ENCODE peak calls at places on chromosomes 1 and 21, in seven cellular contexts. X, H, Y, E, S, T and F are unnamed samples.

GRCh38 chr21:28444567-28444966 is 548.1 kb downstream of the LTN1 start:
- DNase-seq in X (no peak), H (peak; percentile 64), Y (no peak), T (no peak), S (no peak), E (no peak), F (no peak)

GRCh38 chr1:7549693-7550161 is 221.4 kb upstream of the VAMP3 start:
- DNase-seq in H (no peak), X (no peak), T (peak; percentile 72), Y (peak; percentile 11), S (no peak), E (no peak), F (no peak)

GRCh38 chr1:209191242-209191626 is 392.3 kb upstream of the CAMK1G start:
- DNase-seq in E (no peak), X (no peak), Y (no peak), H (no peak), T (no peak), S (no peak), F (no peak)

GRCh38 chr1:206001476-206001888 is 1.7 kb downstream of the RAB7B start:
- DNase-seq in E (no peak), T (peak; percentile 53), S (peak; percentile 86), Y (peak; percentile 97), X (no peak), H (peak; percentile 92), F (peak; percentile 48)

GRCh38 chr1:47608296-47608875 is 170.5 kb downstream of the FOXD2 start:
- DNase-seq in S (no peak), H (no peak), T (no peak), Y (no peak), E (no peak), X (no peak), F (no peak)

GRCh38 chr1:111585461-111586100 is 34.0 kb upstream of the RAP1A start:
- DNase-seq in S (no peak), E (no peak), Y (no peak), X (no peak), T (no peak), H (no peak), F (no peak)

GRCh38 chr1:3156936-3157335 is 87.9 kb downstream of the PRDM16 start:
- DNase-seq in Y (no peak), X (no peak), S (no peak), H (no peak), T (no peak), E (no peak), F (no peak)

GRCh38 chr1:230987446-230987845 is 8.6 kb downstream of the ARV1 start:
- DNase-seq in E (no peak), X (no peak), Y (no peak), S (no peak), T (no peak), H (no peak), F (no peak)

GRCh38 chr1:8681317-8681650 is 136.2 kb downstream of the RERE start:
- DNase-seq in T (no peak), X (no peak), H (no peak), S (no peak), Y (no peak), E (no peak), F (no peak)

GRCh38 chr1:206628916-206629315 is 6.4 kb upstream of the DYRK3 start:
- DNase-seq in E (no peak), T (no peak), X (no peak), Y (no peak), S (no peak), H (no peak), F (no peak)

GRCh38 chr1:203667616-203668015 is 41.0 kb downstream of the ATP2B4 start:
- DNase-seq in Y (no peak), H (no peak), S (no peak), E (no peak), T (no peak), X (no peak), F (no peak)

GRCh38 chr1:30743584-30744059 is 14.0 kb downstream of the LAPTM5 start:
- DNase-seq in X (no peak), S (no peak), H (no peak), E (peak; percentile 64), T (no peak), Y (no peak), F (no peak)

GRCh38 chr1:161162806-161163205 is 3.4 kb upstream of the PPOX start:
- DNase-seq in E (no peak), T (no peak), S (no peak), X (no peak), Y (no peak), H (no peak), F (no peak)

GRCh38 chr1:37028981-37029617 is 5.2 kb downstream of the GRIK3 start:
- DNase-seq in H (no peak), T (no peak), Y (no peak), E (no peak), S (no peak), X (no peak), F (no peak)

GRCh38 chr1:155339515-155340111 is 18.9 kb downstream of the RUSC1 start:
- DNase-seq in X (no peak), Y (no peak), E (no peak), S (no peak), H (no peak), T (no peak), F (no peak)

GRCh38 chr21:41766883-41767605 is at the start of gene RIPK4:
- DNase-seq in E (peak; percentile 61), T (peak; percentile 76), H (peak; percentile 40), S (no peak), X (no peak), Y (no peak), F (peak; percentile 83)

GRCh38 chr1:238252033-238252802 is 361.5 kb upstream of the ZP4 start:
- DNase-seq in E (peak; percentile 4), X (no peak), H (peak; percentile 3), T (peak; percentile 50), S (no peak), Y (peak; percentile 75), F (peak; percentile 77)

GRCh38 chr1:97904528-97904927 is 16.3 kb downstream of the DPYD start:
- DNase-seq in E (no peak), T (no peak), H (peak; percentile 68), X (no peak), Y (no peak), S (no peak), F (no peak)

GRCh38 chr1:27353166-27353565 is 11.3 kb downstream of the SYTL1 start:
- DNase-seq in T (no peak), E (no peak), H (no peak), Y (no peak), S (no peak), X (no peak), F (no peak)

GRCh38 chr21:34992180-34992579 is 56.9 kb downstream of the RUNX1 start:
- DNase-seq in X (no peak), Y (no peak), H (no peak), S (no peak), E (no peak), T (no peak), F (no peak)

GRCh38 chr1:2541619-2542246 is 11.7 kb upstream of the HES5 start:
- DNase-seq in E (no peak), X (no peak), T (peak; percentile 44), H (no peak), S (peak; percentile 85), Y (no peak), F (peak; percentile 56)

GRCh38 chr1:208036177-208036808 is 125.4 kb upstream of the CD34 start:
- DNase-seq in Y (peak; percentile 4), T (peak; percentile 42), E (no peak), X (no peak), H (peak; percentile 18), S (peak; percentile 59), F (peak; percentile 25)
- TF ChIP-seq CTCF in Y (peak; percentile 43), T (peak; percentile 35), E (no peak), X (no peak), H (peak; percentile 25), S (peak; percentile 78), F (peak; percentile 46)

GRCh38 chr1:19065526-19066247 is 109.2 kb upstream of the IFFO2 start:
- DNase-seq in X (no peak), Y (no peak), E (no peak), H (no peak), T (no peak), S (no peak), F (no peak)
- TF ChIP-seq CTCF in X (no peak), Y (no peak), E (no peak), H (no peak), T (no peak), S (no peak), F (no peak)

DNA sequence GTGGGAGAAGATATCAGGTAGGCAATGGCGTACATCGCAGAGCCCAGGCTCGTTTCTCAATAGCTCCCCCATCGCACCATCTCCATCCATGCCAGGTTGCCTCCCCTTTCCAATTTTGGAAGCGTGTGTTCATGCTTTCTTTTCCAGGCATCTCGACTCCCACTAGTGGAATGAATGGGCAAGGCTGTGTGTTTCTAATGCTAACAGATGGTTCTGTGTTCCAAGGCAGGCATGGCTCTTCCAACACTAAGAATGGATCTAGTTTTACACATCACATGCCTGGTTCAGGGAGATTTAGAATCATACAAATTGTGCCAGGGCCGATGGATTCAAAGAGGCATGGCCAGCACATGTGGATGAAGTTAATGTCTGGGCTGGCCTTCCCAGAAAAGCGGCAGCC is 438.6 kb downstream of the PRDM2 start:
- DNase-seq in S (no peak), E (no peak), Y (no peak), T (no peak), H (peak; percentile 3), X (no peak), F (no peak)
- TF ChIP-seq CTCF in S (no peak), E (no peak), Y (no peak), T (no peak), H (peak; percentile 24), X (no peak), F (no peak)

GRCh38 chr1:167922611-167923074 is 8.7 kb upstream of the ADCY10 start:
- DNase-seq in S (no peak), E (no peak), H (no peak), X (no peak), Y (no peak), T (no peak), F (no peak)

GRCh38 chr1:167924102-167924501 is 10.2 kb upstream of the ADCY10 start:
- DNase-seq in E (no peak), H (no peak), T (no peak), S (no peak), Y (no peak), X (no peak), F (no peak)

GRCh38 chr1:167924553-167925223 is 10.8 kb upstream of the ADCY10 start:
- DNase-seq in X (no peak), S (no peak), E (no peak), T (no peak), H (no peak), Y (no peak), F (no peak)

GRCh38 chr1:167922023-167922422 is 8.1 kb upstream of the ADCY10 start:
- DNase-seq in E (no peak), H (peak; percentile 49), T (no peak), S (no peak), X (no peak), Y (no peak), F (no peak)

GRCh38 chr1:167923324-167924039 is 9.5 kb upstream of the ADCY10 start:
- DNase-seq in X (no peak), T (no peak), H (no peak), S (no peak), E (no peak), Y (no peak), F (no peak)
- TF ChIP-seq CTCF in X (no peak), T (no peak), H (no peak), S (no peak), E (no peak), Y (no peak), F (no peak)